ENCODE peak calls at places on chromosomes 11 and 22, in six cellular contexts. S is esophagus squamous epithelium, T is upper lobe of right lung, O is heart right ventricle, B is cardiac muscle cell, D is left lung. W is an unnamed sample.

GRCh38 chr22:23836281-23836680 is 2.5 kb downstream of the DERL3 start:
- DNase-seq in B (no peak), D (no peak), T (no peak), S (no peak), O (no peak), W (no peak)

GRCh38 chr22:39519681-39520053 is 695 bp upstream of the ATF4 start:
- DNase-seq in T (no peak), S (no peak), O (peak; percentile 77), B (peak; percentile 74), D (peak; percentile 73), W (no peak)

GRCh38 chr22:17782621-17783020 is 8.4 kb upstream of the BID start:
- DNase-seq in S (no peak), T (no peak), B (no peak), O (no peak), D (no peak), W (no peak)

GRCh38 chr11:61730222-61730994 is 22.0 kb upstream of the MYRF start:
- DNase-seq in S (no peak), B (no peak), D (peak; percentile 71), O (no peak), T (no peak), W (no peak)

GRCh38 chr11:122271167-122271566 is 155.2 kb upstream of the BLID start:
- DNase-seq in B (no peak), T (no peak), O (no peak), S (no peak), D (no peak), W (no peak)

GRCh38 chr11:92765965-92766371 is 203.5 kb upstream of the MTNR1B start:
- DNase-seq in T (no peak), S (no peak), B (no peak), D (peak; percentile 33), O (peak; percentile 56), W (no peak)

GRCh38 chr11:44701276-44701675 is 25.5 kb upstream of the TSPAN18 start:
- DNase-seq in B (peak; percentile 62), O (no peak), T (no peak), D (no peak), S (no peak), W (no peak)

GRCh38 chr22:30877662-30878515 is 90.7 kb downstream of the MORC2 start:
- DNase-seq in T (peak; percentile 46), S (no peak), D (no peak), B (no peak), O (no peak), W (no peak)

GRCh38 chr11:82722236-82722635 is 11.4 kb downstream of the FAM181B start:
- DNase-seq in O (no peak), S (no peak), D (no peak), B (no peak), T (no peak), W (no peak)

GRCh38 chr22:20495861-20496681 is 476 bp upstream of the KLHL22 start:
- DNase-seq in D (peak; percentile 93), B (peak; percentile 95), T (peak; percentile 97), O (peak; percentile 91), S (peak; percentile 18), W (peak; percentile 80)

GRCh38 chr11:86360775-86361395 is 13.8 kb upstream of the CCDC81 start:
- DNase-seq in D (no peak), S (no peak), O (no peak), B (peak; percentile 22), T (no peak), W (no peak)

GRCh38 chr11:48013269-48013901 is 33.0 kb downstream of the PTPRJ start:
- DNase-seq in O (no peak), S (no peak), B (no peak), D (no peak), T (peak; percentile 74), W (peak; percentile 33)

GRCh38 chr11:126123686-126124085 is 61.0 kb upstream of the CDON start:
- DNase-seq in B (no peak), D (no peak), O (no peak), T (no peak), S (no peak), W (no peak)

GRCh38 chr11:107741044-107741823 is 29.4 kb upstream of the SLN start:
- DNase-seq in O (no peak), S (no peak), B (peak; percentile 53), T (peak; percentile 78), D (peak; percentile 55), W (no peak)

GRCh38 chr11:1335811-1336761 is 26.7 kb upstream of the TOLLIP start:
- DNase-seq in O (peak; percentile 49), B (peak; percentile 63), D (peak; percentile 68), S (no peak), T (no peak), W (peak; percentile 60)

GRCh38 chr11:105202844-105203548 is 63.4 kb upstream of the CARD18 start:
- DNase-seq in S (no peak), T (no peak), D (no peak), O (no peak), B (no peak), W (no peak)

GRCh38 chr11:60777572-60777971 is 7.6 kb upstream of the MS4A10 start:
- DNase-seq in B (no peak), D (peak; percentile 30), S (no peak), T (peak; percentile 12), O (peak; percentile 44), W (no peak)

GRCh38 chr11:94400839-94401772 is at the start of gene GPR83:
- DNase-seq in T (no peak), S (no peak), B (peak; percentile 63), O (no peak), D (no peak), W (no peak)

GRCh38 chr11:43486141-43486540 is 127.4 kb downstream of the TTC17 start:
- DNase-seq in B (no peak), S (no peak), T (no peak), O (no peak), D (no peak), W (no peak)

GRCh38 chr22:32112380-32112779 is 46.7 kb downstream of the C22orf42 start:
- DNase-seq in D (no peak), O (no peak), B (no peak), S (no peak), T (no peak), W (no peak)

GRCh38 chr11:33001281-33001680 is 14.4 kb upstream of the DEPDC7 start:
- DNase-seq in D (no peak), T (no peak), S (no peak), O (no peak), B (no peak), W (no peak)

GRCh38 chr22:23306926-23307325 is 126.6 kb downstream of the BCR start:
- DNase-seq in O (no peak), D (no peak), S (no peak), B (no peak), T (peak; percentile 27), W (no peak)

DNA sequence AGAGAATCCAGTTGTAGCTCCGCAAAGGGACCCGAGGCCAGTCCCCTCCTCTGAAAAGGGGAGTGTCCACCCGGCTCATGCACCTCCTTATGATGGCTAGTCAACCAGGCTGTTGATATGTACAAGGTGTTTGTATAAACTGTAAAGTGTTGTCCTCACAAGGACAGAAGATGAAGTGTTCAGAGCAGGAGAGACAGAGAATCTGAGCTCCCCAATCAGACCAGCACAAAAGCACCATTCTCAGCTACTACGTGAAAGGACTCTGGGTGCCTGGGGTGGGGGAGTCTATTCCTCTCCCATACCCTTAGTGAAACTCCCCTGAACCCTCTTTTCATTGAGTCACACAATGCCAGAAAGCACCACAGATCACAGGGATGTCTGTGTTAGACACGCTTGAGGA is 49.4 kb downstream of the MN1 start:
- DNase-seq in D (no peak), T (no peak), O (no peak), S (no peak), B (no peak), W (no peak)
- H3K27ac ChIP-seq in D (no peak overlapping the region), T (no peak overlapping the region), O (no peak overlapping the region), S (peak overlapping the region; percentile 66), B (no peak overlapping the region), W (no peak overlapping the region)

GRCh38 chr11:72844356-72844755 is 30.1 kb downstream of the ATG16L2 start:
- DNase-seq in B (peak; percentile 62), O (peak; percentile 62), T (no peak), D (no peak), S (no peak), W (no peak)

GRCh38 chr11:72851726-72852125 is 37.5 kb downstream of the ATG16L2 start:
- DNase-seq in O (no peak), T (no peak), S (no peak), B (no peak), D (no peak), W (no peak)

GRCh38 chr11:72850832-72851231 is 36.6 kb downstream of the ATG16L2 start:
- DNase-seq in O (no peak), B (no peak), S (no peak), T (no peak), D (no peak), W (no peak)

DNA sequence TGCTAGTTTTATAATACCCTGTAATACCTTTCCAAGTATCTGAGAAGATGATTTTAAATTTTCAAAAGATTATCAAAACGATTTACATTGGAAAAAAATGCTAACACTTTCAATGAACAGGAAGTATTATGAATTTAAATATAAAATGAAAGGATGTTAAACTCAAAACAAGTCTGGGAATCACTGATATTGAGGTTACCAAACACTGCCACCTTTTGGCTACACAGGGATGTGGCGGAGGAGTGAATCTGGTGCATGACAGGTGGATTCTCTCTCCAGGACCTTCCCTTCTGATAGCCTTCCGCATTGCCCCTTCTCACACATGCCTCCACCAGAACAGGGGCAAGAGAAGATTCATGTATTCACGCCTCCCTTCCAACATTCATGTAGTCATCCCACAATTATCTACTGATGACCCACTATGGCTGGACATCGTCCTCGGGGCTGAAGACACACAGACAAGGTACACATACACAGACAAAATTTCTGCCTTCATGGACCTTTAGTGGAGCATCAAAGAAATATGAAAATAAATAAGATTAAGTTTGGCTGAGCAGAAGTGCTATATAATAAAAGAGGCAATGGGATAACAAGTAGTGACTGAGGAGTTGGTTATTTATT is 34.7 kb downstream of the ATG16L2 start:
- DNase-seq in S (no peak), O (peak; percentile 50), B (peak; percentile 51), D (no peak), T (no peak), W (peak; percentile 31)
- TF ChIP-seq CTCF in S (peak; percentile 56), O (peak; percentile 83), B (peak; percentile 64), D (peak; percentile 57), T (peak; percentile 67), W (peak; percentile 72)

GRCh38 chr11:100072131-100072530 is 615.0 kb upstream of the ARHGAP42 start:
- DNase-seq in D (no peak), T (no peak), O (no peak), B (no peak), S (no peak), W (no peak)

DNA sequence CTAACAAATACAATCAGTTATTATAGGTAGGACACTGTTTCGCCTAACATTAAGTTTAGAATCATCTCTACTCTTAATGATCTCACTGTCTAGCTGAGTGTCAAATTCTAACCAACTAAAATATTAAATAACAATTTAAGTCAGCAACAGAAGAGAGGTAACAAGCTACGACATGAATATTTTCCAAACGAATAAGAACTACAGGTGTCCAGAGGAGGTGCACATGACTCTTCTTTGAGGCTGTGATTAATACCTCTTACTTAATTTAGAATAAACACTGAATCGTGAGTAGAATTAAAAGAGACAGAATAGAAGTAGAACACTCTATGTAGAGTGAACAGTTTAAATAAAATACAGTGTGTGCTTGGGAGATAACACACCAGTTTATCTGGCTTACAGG is 619.0 kb upstream of the ARHGAP42 start:
- DNase-seq in O (no peak), B (no peak), T (no peak), S (no peak), D (no peak), W (no peak)
- H3K9me3 ChIP-seq in O (no peaks in the 10 kb centered on the region), B (no peaks in the 10 kb centered on the region), T (no peaks in the 10 kb centered on the region), S (no peaks in the 10 kb centered on the region), D (no peaks in the 10 kb centered on the region), W (no peaks in the 10 kb centered on the region)

DNA sequence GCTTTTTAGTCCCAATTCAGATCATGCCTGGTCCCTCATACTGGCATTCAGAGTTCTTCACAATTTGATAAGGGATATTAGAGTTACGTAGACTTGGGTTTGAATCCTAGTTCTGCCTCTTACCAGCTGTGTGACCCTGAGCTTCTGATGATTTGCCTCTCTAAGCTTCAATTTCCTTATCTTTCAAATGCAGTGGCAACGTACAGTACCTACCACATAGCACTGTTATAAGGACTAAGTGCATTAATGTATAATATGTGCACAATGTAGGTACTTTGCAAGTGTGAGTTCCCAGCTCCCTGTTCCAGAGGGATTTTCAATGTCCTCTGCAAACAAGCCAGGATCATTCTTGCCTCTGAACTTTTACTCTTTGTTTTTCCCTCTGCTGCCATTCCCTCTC is 7.3 kb downstream of the RHOG start:
- DNase-seq in D (no peak), O (no peak), S (no peak), T (no peak), B (no peak), W (no peak)
- H3K27ac ChIP-seq in D (no peak overlapping the region), O (no peak overlapping the region), S (no peak overlapping the region), T (no peak overlapping the region), B (no peak overlapping the region), W (peak overlapping the region; percentile 31)